ENCODE peak calls at places on chromosomes 4 and X, in four cellular contexts. O, S, X and Y are unnamed samples.

GRCh38 chr4:15784959-15785634 is 7.0 kb downstream of the CD38 start:
- DNase-seq in O (no peak), S (peak; percentile 52), X (no peak), Y (no peak)

GRCh38 chr4:1249731-1250526 is 999 bp upstream of the CTBP1 start:
- DNase-seq in O (no peak), S (peak; percentile 87), X (no peak), Y (no peak)

GRCh38 chrX:150253946-150254615 is 109.0 kb upstream of the MAMLD1 start:
- DNase-seq in O (no peak), S (no peak), X (no peak), Y (no peak)

GRCh38 chr4:145956288-145956890 is 17.8 kb upstream of the ZNF827 start:
- DNase-seq in O (peak; percentile 17), S (no peak), X (no peak), Y (no peak)

GRCh38 chrX:15244421-15244820 is 25.5 kb downstream of the ASB9 start:
- DNase-seq in O (no peak), S (no peak), X (no peak), Y (no peak)

GRCh38 chr4:107721436-107722090 is 1.5 kb upstream of the PAPSS1 start:
- DNase-seq in O (no peak), S (peak; percentile 37), X (no peak), Y (no peak)

GRCh38 chr4:54498661-54499111 is 159.1 kb upstream of the KIT start:
- DNase-seq in O (peak; percentile 1), S (no peak), X (no peak), Y (no peak)

GRCh38 chr4:1785592-1785991 is 7.5 kb upstream of the FGFR3 start:
- DNase-seq in O (no peak), S (no peak), X (no peak), Y (no peak)

GRCh38 chrX:139015627-139016026 is 304.1 kb upstream of the FGF13 start:
- DNase-seq in O (no peak), S (no peak), X (no peak), Y (no peak)

GRCh38 chr4:3717241-3717640 is 48.9 kb upstream of the ADRA2C start:
- DNase-seq in O (no peak), S (no peak), X (no peak), Y (no peak)

DNA sequence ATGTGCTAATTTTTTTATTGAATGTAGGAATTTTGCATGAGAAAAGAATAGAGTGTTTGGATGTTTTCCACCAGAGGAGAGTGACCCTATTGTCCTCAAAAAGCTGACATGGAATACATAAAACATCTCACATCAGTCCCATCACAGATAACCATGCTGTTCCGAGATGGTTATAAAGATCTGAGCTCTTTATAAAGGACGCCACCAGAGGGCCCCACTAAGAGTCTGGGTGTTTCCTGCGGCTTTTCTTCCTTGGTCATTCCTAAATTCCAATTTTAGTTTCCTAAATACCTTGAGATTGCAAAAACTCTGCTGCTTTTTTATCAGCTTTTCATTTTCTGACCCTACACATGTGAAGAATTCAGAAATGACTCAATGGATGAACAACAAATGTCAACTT is 504.5 kb upstream of the FRG1 start:
- DNase-seq in O (no peak), S (no peak), X (no peak), Y (no peak)
- TF ChIP-seq CTCF in O (no peak), S (peak; percentile 5), X (no peak), Y (no peak)

DNA sequence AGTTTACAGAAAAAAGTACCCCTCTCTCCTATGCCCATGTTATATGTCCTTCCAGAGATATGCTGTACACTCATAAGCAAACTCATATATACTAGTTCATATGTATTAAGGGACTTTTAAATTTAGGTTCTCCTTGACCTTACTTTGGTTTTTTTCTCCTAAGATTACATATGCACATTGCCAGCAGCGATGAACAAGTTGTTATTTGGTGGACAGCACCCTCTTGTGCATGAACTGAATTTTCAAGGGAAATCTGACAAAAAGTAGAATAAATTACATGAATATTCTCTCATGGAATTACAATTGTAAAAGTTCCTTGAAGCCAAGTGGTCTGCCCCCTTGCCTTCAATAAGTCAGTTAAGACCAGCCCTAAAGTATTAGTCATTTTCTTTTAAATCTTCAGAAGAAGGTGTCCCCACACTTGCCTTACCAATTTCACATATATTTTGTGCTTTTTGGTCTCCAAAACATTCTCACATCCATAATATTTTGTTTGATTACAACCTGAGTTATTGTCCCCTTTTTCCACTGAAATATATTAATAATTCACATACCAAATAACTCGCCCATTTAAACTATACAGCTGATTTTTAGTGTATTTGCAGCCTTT is 30.6 kb upstream of the SMARCA5 start:
- DNase-seq in O (peak; percentile 24), S (peak; percentile 27), X (no peak), Y (no peak)
- TF ChIP-seq CTCF in O (no peak), S (no peak), X (no peak), Y (peak; percentile 34)

DNA sequence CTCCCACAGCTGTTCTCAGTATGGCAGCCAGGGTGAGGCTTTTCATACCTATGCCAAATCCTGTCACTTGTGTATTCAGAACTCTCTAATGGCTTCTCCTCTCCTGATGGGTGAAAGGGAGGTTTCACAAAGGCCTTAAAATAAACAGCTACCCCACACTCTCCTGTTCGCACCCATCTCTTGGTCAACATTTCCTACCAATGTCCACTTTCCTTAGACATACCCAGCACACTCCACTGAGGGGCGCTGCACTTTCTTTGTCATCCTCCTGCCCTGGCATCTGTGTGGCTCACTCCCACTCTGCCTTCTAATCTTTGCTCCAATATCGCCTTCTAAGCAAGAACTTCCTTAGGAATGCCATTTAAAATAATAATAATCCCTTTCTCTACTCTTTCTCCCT is 313.3 kb downstream of the PPP3CA start:
- DNase-seq in O (no peak), S (no peak), X (no peak), Y (no peak)
- TF ChIP-seq CTCF in O (no peak), S (no peak), X (no peak), Y (peak; percentile 19)

GRCh38 chrX:40173662-40174593 is 76.2 kb upstream of the BCOR start:
- DNase-seq in O (peak; percentile 78), S (no peak), X (no peak), Y (no peak)
- TF ChIP-seq CTCF in O (no peak), S (no peak), X (no peak), Y (no peak)

GRCh38 chr4:132526652-132527051 is 622.4 kb upstream of the PCDH10 start:
- DNase-seq in O (no peak), S (no peak), X (no peak), Y (no peak)

GRCh38 chr4:132527817-132528216 is 621.3 kb upstream of the PCDH10 start:
- DNase-seq in O (no peak), S (no peak), X (no peak), Y (no peak)

GRCh38 chr4:132530846-132531245 is 618.2 kb upstream of the PCDH10 start:
- DNase-seq in O (no peak), S (no peak), X (no peak), Y (no peak)
- TF ChIP-seq CTCF in O (no peak), S (no peak), X (no peak), Y (no peak)

GRCh38 chr4:40606239-40606767 is 23.4 kb downstream of the RBM47 start:
- DNase-seq in O (no peak), S (no peak), X (no peak), Y (no peak)
- TF ChIP-seq CTCF in O (no peak), S (no peak), X (no peak), Y (no peak)

GRCh38 chr4:185317880-185318279 is 77.8 kb downstream of the LRP2BP start:
- DNase-seq in O (no peak), S (no peak), X (no peak), Y (no peak)
- TF ChIP-seq CTCF in O (no peak), S (no peak), X (no peak), Y (no peak)

GRCh38 chr4:7686166-7686870 is 251.6 kb upstream of the PSAPL1 start:
- DNase-seq in O (no peak), S (no peak), X (no peak), Y (no peak)
- TF ChIP-seq CTCF in O (no peak), S (no peak), X (no peak), Y (no peak)

GRCh38 chr4:121127100-121127499 is 37.0 kb downstream of the TNIP3 start:
- DNase-seq in O (no peak), S (no peak), X (no peak), Y (no peak)
- TF ChIP-seq CTCF in O (no peak), S (no peak), X (no peak), Y (no peak)